ENCODE peak calls at places on chromosomes 13 and 19, in four cellular contexts. M, B, F and L are unnamed samples.

GRCh38 chr19:12749938-12750521 is 1.6 kb upstream of the BEST2 start:
- DNase-seq in M (peak; percentile 33), B (peak; percentile 42), F (no peak), L (no peak)

GRCh38 chr13:52450793-52451116 is 321 bp upstream of the VPS36 start:
- DNase-seq in M (no peak), B (no peak), F (no peak), L (no peak)

GRCh38 chr19:17496337-17496997 is 15.0 kb upstream of the PGLS start:
- DNase-seq in M (peak; percentile 76), B (peak; percentile 94), F (peak; percentile 71), L (peak; percentile 77)

GRCh38 chr13:111469916-111470506 is 149.6 kb downstream of the TEX29 start:
- DNase-seq in M (no peak), B (no peak), F (no peak), L (no peak)

GRCh38 chr19:1154731-1155351 is 19.2 kb downstream of the SBNO2 start:
- DNase-seq in M (peak; percentile 98), B (no peak), F (no peak), L (no peak)

GRCh38 chr19:54257116-54257480 is at the start of gene LILRB5:
- DNase-seq in M (no peak), B (no peak), F (no peak), L (no peak)

GRCh38 chr19:10260141-10260584 is 8.1 kb downstream of the MRPL4 start:
- DNase-seq in M (peak; percentile 31), B (no peak), F (peak; percentile 23), L (no peak)

GRCh38 chr13:46575321-46575721 is 22.4 kb downstream of the LRCH1 start:
- DNase-seq in M (peak; percentile 68), B (no peak), F (no peak), L (no peak)

GRCh38 chr19:35295792-35296462 is 4.0 kb downstream of the MAG start:
- DNase-seq in M (no peak), B (peak; percentile 73), F (no peak), L (peak; percentile 39)

GRCh38 chr19:5679289-5680082 is 830 bp downstream of the MICOS13 start:
- DNase-seq in M (no peak), B (no peak), F (no peak), L (peak; percentile 21)

GRCh38 chr19:7706662-7707454 is 4.9 kb upstream of the FCER2 start:
- DNase-seq in M (no peak), B (no peak), F (no peak), L (no peak)

GRCh38 chr19:7703332-7703731 is 1.4 kb upstream of the FCER2 start:
- DNase-seq in M (no peak), B (peak; percentile 40), F (no peak), L (no peak)

GRCh38 chr19:7704280-7705060 is 2.5 kb upstream of the FCER2 start:
- DNase-seq in M (no peak), B (no peak), F (no peak), L (no peak)

GRCh38 chr19:7706188-7706530 is 4.2 kb upstream of the FCER2 start:
- DNase-seq in M (no peak), B (no peak), F (no peak), L (no peak)

DNA sequence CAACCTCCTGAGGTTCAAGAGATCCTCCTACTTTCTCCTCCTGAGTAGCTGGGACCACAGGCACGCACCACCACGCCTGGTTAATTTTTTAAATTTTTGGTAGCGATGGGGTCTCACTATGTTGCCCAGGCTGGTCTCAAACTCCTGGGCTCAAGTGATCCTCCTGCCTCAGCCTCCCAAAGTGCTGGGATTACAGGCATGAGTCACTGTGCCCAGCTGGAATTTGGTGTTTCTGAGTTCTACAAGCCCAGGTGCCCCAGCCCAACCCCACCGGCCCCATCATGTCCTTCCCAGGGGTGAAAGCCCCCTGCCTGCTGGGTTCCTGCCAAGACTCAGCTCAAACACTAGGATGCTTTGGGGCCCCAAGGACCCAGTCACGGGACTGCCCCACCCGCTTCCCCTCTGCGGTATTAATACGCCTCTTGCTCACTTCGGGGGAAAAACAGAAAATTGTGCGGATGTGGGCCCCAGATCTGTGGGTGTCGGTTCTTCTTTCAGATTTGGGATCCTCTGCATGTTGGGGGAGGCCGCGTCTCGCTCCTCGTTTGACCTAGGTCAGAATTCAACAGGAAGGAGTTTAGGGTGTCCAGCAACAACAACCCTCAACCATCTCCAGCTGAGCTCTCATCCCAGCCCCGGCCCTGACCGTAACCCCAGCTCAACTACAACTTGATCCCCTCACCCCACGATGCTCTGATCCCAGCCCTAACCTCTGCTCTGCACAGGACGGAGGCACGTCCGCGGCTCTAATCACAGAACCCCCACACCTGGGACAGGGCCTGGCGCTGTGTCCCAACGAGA is 3.7 kb upstream of the FCER2 start:
- DNase-seq in M (no peak), B (no peak), F (no peak), L (no peak)
- TF ChIP-seq EZH2phosphoT487 in M (no peak), B (no peak), F (no peak), L (no peak)

GRCh38 chr19:3984908-3985642 is at the start of gene EEF2:
- DNase-seq in M (peak; percentile 94), B (peak; percentile 94), F (peak; percentile 68), L (peak; percentile 95)
- H2AFZ ChIP-seq in M (peak within 1 kb of the TSS; percentile 67), B (peak within 1 kb of the TSS; percentile 63), F (peak within 1 kb of the TSS; percentile 95), L (peak within 1 kb of the TSS; percentile 58)

GRCh38 chr13:21048901-21049655 is 12.3 kb downstream of the LATS2 start:
- DNase-seq in M (no peak), B (peak; percentile 85), F (no peak), L (no peak)

GRCh38 chr13:21047087-21047486 is 14.3 kb downstream of the LATS2 start:
- DNase-seq in M (no peak), B (no peak), F (no peak), L (no peak)

GRCh38 chr13:21045101-21045500 is 16.3 kb downstream of the LATS2 start:
- DNase-seq in M (no peak), B (no peak), F (no peak), L (no peak)

GRCh38 chr13:21046203-21046602 is 15.2 kb downstream of the LATS2 start:
- DNase-seq in M (no peak), B (no peak), F (no peak), L (no peak)

GRCh38 chr13:21047591-21048282 is 13.6 kb downstream of the LATS2 start:
- DNase-seq in M (no peak), B (no peak), F (no peak), L (no peak)
- H4K20me1 ChIP-seq in M (peaks cover 60% of the 10 kb centered on the region), B (peaks cover 71% of the 10 kb centered on the region), F (no peaks in the 10 kb centered on the region), L (no peaks in the 10 kb centered on the region)

GRCh38 chr13:103443604-103444003 is 377.4 kb upstream of the SLC10A2 start:
- DNase-seq in M (no peak), B (peak; percentile 41), F (no peak), L (no peak)
- TF ChIP-seq EZH2phosphoT487 in M (no peak), B (no peak), F (no peak), L (no peak)

GRCh38 chr13:40502236-40502635 is 164.2 kb downstream of the FOXO1 start:
- DNase-seq in M (peak; percentile 23), B (no peak), F (no peak), L (no peak)

GRCh38 chr13:40503026-40503425 is 163.4 kb downstream of the FOXO1 start:
- DNase-seq in M (no peak), B (no peak), F (no peak), L (no peak)

GRCh38 chr13:40505196-40505595 is 161.2 kb downstream of the FOXO1 start:
- DNase-seq in M (no peak), B (no peak), F (no peak), L (no peak)

GRCh38 chr13:40504641-40505040 is 161.8 kb downstream of the FOXO1 start:
- DNase-seq in M (no peak), B (no peak), F (no peak), L (no peak)

DNA sequence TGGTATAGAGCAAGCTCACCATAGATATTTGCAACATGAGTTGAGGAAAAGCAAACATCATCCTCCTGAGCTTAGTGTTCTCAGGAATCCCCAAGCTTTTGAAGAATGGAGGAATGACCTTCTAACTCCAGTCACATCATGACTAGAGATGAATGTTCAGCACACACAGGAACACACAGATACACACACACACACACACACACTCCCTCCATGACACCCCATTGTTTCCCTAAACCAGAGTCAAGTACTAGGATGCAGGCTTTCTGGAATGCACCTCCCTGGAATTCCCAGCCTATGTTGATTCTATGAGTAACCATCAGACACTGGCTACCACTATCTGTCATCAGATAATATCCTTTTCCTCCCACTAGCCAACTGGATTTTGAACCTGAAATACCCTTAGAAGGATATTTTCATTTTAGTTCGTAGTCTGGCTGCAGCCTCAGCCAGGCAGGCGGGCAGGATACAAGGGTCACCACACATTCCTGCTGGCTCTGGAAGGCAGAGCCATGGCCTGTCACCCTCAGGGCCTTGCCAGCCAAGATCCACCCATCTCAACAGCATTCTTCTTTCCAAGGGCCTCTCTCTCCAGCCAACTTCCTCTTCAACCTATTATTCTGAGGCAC is 162.4 kb downstream of the FOXO1 start:
- DNase-seq in M (peak; percentile 81), B (peak; percentile 37), F (no peak), L (no peak)
- H2AFZ ChIP-seq in M (no peak overlapping the region), B (no peak overlapping the region), F (no peak overlapping the region), L (no peak overlapping the region)

GRCh38 chr13:32627793-32628192 is 41.5 kb downstream of the PDS5B start:
- DNase-seq in M (no peak), B (no peak), F (no peak), L (no peak)
- H4K20me1 ChIP-seq in M (no peaks in the 10 kb centered on the region), B (peaks cover 34% of the 10 kb centered on the region), F (no peaks in the 10 kb centered on the region), L (no peaks in the 10 kb centered on the region)

GRCh38 chr13:94464771-94465170 is 14.7 kb downstream of the DCT start:
- DNase-seq in M (peak; percentile 3), B (no peak), F (no peak), L (no peak)
- TF ChIP-seq EZH2phosphoT487 in M (no peak), B (no peak), F (no peak), L (no peak)